ENCODE peak calls at places on chromosomes 1 and 21, in ten cellular contexts. B is stomach, R is transverse colon, D is ovary, W is colonic mucosa, F is right lobe of liver, S is BE2C, T is K562, N is PC-9, M is SK-N-SH. Z is an unnamed sample. For H3K9me3 and H3K4me1, the result is how much of the 10 kb centered on the place peaks cover.

GRCh38 chr1:86502721-86503430 is 34.1 kb downstream of the CLCA1 start:
- DNase-seq in B (no peak), R (peak), D (peak), W (peak), F (no peak), S (no peak), T (peak), N (peak), M (no peak), Z (no peak)

GRCh38 chr1:241323510-241323909 is 33.5 kb downstream of the RGS7 start:
- DNase-seq in B (peak), R (peak), D (no peak), W (peak), F (no peak), S (no peak), T (peak), N (no peak), M (peak), Z (no peak)

GRCh38 chr1:22406722-22407495 is 44.7 kb upstream of the ZBTB40 start:
- DNase-seq in B (no peak), R (no peak), D (no peak), W (no peak), F (no peak), S (no peak), T (no peak), N (no peak), M (no peak), Z (no peak)

GRCh38 chr1:236524892-236525179 is 1.1 kb downstream of the LGALS8 start:
- DNase-seq in B (no peak), R (no peak), D (no peak), W (no peak), F (no peak), S (no peak), T (no peak), N (no peak), M (no peak), Z (no peak)

GRCh38 chr1:2545754-2546514 is 10.2 kb upstream of the TNFRSF14 start:
- DNase-seq in B (peak), R (peak), D (no peak), W (peak), F (peak), S (peak), T (peak), N (peak), M (peak), Z (peak)

GRCh38 chr1:2322065-2322571 is 69.2 kb downstream of the MORN1 start:
- DNase-seq in B (peak), R (peak), D (peak), W (no peak), F (no peak), S (no peak), T (no peak), N (peak), M (no peak), Z (no peak)

GRCh38 chr1:218425647-218426342 is 80.7 kb downstream of the TGFB2 start:
- DNase-seq in B (no peak), R (no peak), D (no peak), W (no peak), F (no peak), S (no peak), T (no peak), N (no peak), M (no peak), Z (no peak)

GRCh38 chr21:39063517-39063916 is 119.7 kb downstream of the PSMG1 start:
- DNase-seq in B (no peak), R (no peak), D (no peak), W (no peak), F (no peak), S (no peak), T (no peak), N (no peak), M (no peak), Z (no peak)

GRCh38 chr1:203325418-203326091 is 20.2 kb downstream of the BTG2 start:
- DNase-seq in B (peak), R (peak), D (no peak), W (peak), F (peak), S (peak), T (no peak), N (no peak), M (no peak), Z (no peak)

GRCh38 chr1:12482999-12483398 is 135.0 kb downstream of the DHRS3 start:
- DNase-seq in B (no peak), R (no peak), D (no peak), W (no peak), F (no peak), S (no peak), T (no peak), N (no peak), M (no peak), Z (no peak)

GRCh38 chr1:6440198-6441126 is 15.9 kb downstream of the ESPN start:
- DNase-seq in B (peak), R (peak), D (no peak), W (peak), F (no peak), S (peak), T (peak), N (peak), M (peak), Z (peak)

GRCh38 chr1:9424278-9424677 is 115.0 kb upstream of the SLC25A33 start:
- DNase-seq in B (no peak), R (no peak), D (no peak), W (no peak), F (no peak), S (no peak), T (no peak), N (no peak), M (no peak), Z (no peak)

GRCh38 chr1:171081994-171082295 is 8.8 kb upstream of the FMO3 start:
- DNase-seq in B (no peak), R (no peak), D (no peak), W (no peak), F (no peak), S (no peak), T (no peak), N (no peak), M (no peak), Z (no peak)

GRCh38 chr1:3529099-3529729 is 74.7 kb downstream of the ARHGEF16 start:
- DNase-seq in B (peak), R (peak), D (no peak), W (no peak), F (peak), S (no peak), T (no peak), N (no peak), M (no peak), Z (peak)

GRCh38 chr1:40039245-40039756 is 1.2 kb upstream of the CAP1 start:
- DNase-seq in B (no peak), R (no peak), D (no peak), W (no peak), F (no peak), S (no peak), T (no peak), N (no peak), M (no peak), Z (no peak)

GRCh38 chr1:34984435-34985062 is 598 bp downstream of the TMEM35B start:
- DNase-seq in B (no peak), R (peak), D (peak), W (peak), F (no peak), S (peak), T (peak), N (peak), M (peak), Z (peak)

GRCh38 chr1:92882817-92883216 is 51.0 kb downstream of the RPL5 start:
- DNase-seq in B (no peak), R (peak), D (no peak), W (no peak), F (no peak), S (no peak), T (no peak), N (no peak), M (peak), Z (no peak)

GRCh38 chr1:20037877-20038276 is 32.1 kb upstream of the PLA2G5 start:
- DNase-seq in B (no peak), R (no peak), D (no peak), W (no peak), F (no peak), S (no peak), T (no peak), N (peak), M (no peak), Z (no peak)

GRCh38 chr1:9061949-9062555 is 7.4 kb downstream of the SLC2A5 start:
- DNase-seq in B (no peak), R (no peak), D (no peak), W (no peak), F (peak), S (no peak), T (no peak), N (no peak), M (no peak), Z (no peak)

GRCh38 chr1:47837046-47837830 is 159.9 kb downstream of the TRABD2B start:
- DNase-seq in B (no peak), R (no peak), D (no peak), W (no peak), F (no peak), S (no peak), T (no peak), N (no peak), M (no peak), Z (no peak)

GRCh38 chr1:47175227-47175934 is 14.5 kb downstream of the PDZK1IP1 start:
- DNase-seq in B (peak), R (peak), D (no peak), W (peak), F (no peak), S (peak), T (peak), N (peak), M (peak), Z (no peak)

GRCh38 chr1:10635385-10635896 is 160.7 kb downstream of the PEX14 start:
- DNase-seq in B (peak), R (no peak), D (no peak), W (no peak), F (no peak), S (no peak), T (no peak), N (peak), M (peak), Z (no peak)

GRCh38 chr1:26059906-26060305 is 7.5 kb downstream of the TRIM63 start:
- DNase-seq in B (no peak), R (no peak), D (no peak), W (no peak), F (no peak), S (no peak), T (peak), N (no peak), M (no peak), Z (no peak)

GRCh38 chr1:236163460-236164153 is 21.3 kb downstream of the GPR137B start:
- DNase-seq in B (no peak), R (no peak), D (no peak), W (peak), F (no peak), S (no peak), T (no peak), N (no peak), M (no peak), Z (no peak)

GRCh38 chr21:46469275-46469674 is 10.6 kb downstream of the DIP2A start:
- DNase-seq in B (no peak), R (no peak), D (no peak), W (no peak), F (no peak), S (no peak), T (no peak), N (no peak), M (no peak), Z (no peak)

GRCh38 chr21:35652872-35653271 is 407.5 kb downstream of the SETD4 start:
- DNase-seq in B (no peak), R (no peak), D (no peak), W (no peak), F (no peak), S (no peak), T (no peak), N (no peak), M (no peak), Z (no peak)

GRCh38 chr1:198575715-198576641 is 35.5 kb upstream of the ATP6V1G3 start:
- DNase-seq in B (no peak), R (no peak), D (no peak), W (no peak), F (no peak), S (no peak), T (no peak), N (no peak), M (no peak), Z (no peak)
- TF ChIP-seq CTCF in B (no peak), R (no peak), D (no peak), W (no peak), F (no peak), S (no peak), T (no peak), N (no peak), M (no peak), Z (no peak)

GRCh38 chr21:44383216-44383615 is 29.8 kb downstream of the TRPM2 start:
- DNase-seq in B (no peak), R (no peak), D (no peak), W (no peak), F (peak), S (no peak), T (no peak), N (no peak), M (no peak), Z (no peak)
- H3K9me3 ChIP-seq in B (under half), R (under half), D (under half), W (under half), F (under half), S (under half), T (under half), N (under half), M (under half), Z (under half)

DNA sequence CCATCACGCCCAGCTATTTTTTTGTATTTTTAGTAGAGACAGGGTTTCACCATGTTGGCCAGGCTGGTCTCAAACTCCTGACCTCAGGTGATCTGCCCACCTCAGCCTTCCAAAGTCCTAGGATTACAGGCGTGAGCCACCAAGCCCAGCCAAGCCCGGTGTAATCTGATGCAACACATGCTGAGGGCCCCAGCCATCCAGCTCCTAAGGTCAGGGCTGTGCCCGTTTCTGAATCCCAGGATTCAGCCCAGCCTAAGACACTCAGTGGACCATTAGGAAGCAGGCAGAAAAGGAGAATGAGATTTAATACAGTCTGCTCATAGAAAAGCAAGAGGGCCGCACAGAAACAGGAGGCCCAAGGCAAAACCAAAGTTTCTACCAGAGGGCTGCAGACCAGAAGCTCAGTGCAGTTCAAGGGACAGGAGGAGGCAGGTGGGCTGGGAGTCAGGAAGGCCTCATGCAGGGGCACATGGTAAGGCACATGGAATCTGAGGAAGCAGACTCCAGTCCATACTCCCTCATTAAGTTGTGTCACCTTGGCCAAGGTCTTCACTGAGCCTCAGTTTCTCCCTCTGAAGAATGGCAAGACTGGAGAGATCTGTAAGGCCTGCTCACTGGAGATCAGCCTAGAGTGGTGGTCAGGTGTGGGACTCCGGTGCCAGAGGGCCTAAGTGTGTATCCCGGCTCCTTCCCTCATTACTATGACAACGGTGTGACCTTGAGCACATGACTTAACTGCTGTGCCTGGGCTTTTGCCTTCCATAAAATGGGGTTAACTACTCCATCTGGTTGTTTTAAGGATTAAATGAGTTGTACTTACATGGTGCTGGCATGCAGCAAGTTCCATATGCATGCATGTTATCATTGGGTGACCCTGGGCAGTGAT is 2.4 kb upstream of the ADAM15 start:
- DNase-seq in B (no peak), R (no peak), D (no peak), W (no peak), F (peak), S (no peak), T (no peak), N (no peak), M (no peak), Z (peak)
- H3K4me1 ChIP-seq in B (half or more), R (under half), D (under half), W (under half), F (under half), S (under half), T (under half), N (under half), M (under half), Z (under half)

DNA sequence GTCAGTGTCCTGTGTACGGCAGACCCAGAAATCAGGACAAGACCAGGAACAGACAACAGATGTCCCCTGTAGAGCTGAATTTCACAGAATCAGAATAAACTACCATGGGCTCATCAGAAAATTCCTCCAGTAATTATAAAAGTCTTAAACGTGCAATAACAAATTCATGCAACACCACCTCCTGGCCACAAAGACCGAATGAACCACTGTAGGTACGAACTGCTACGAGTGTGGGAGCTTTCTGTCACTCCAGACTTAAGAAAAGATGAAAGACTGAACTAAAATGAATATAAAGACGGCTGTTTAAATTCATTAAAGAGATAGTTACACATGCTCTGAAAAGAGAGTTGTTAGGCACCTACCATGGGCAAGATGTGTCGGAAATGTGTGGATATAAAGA is 333.5 kb downstream of the RRAGC start:
- DNase-seq in B (no peak), R (no peak), D (no peak), W (no peak), F (no peak), S (no peak), T (peak), N (no peak), M (no peak), Z (no peak)
- TF ChIP-seq CTCF in B (no peak), R (no peak), D (no peak), W (no peak), F (no peak), S (no peak), T (peak), N (no peak), M (no peak), Z (no peak)

DNA sequence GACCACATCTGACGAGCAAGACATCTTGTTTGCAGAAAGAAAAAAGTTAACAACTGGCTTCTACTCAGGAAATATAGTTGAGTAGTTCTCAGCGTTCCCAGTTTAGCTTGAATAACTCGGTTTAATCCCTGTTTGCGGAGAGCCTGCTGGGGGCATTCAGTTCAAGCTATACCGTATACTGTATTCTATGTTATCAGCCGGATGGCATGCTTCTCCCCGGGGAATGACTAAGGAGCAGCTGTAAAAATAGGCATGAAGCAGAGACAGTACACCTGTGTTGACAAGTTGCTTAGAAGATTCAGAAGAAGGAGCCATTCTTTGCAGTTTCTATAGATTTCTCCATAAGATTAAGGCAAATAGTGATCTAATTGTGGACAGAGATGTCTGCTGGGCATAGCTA is 267.8 kb upstream of the NCAM2 start:
- DNase-seq in B (no peak), R (no peak), D (no peak), W (no peak), F (no peak), S (no peak), T (no peak), N (no peak), M (no peak), Z (no peak)
- H3K9me3 ChIP-seq in B (under half), R (under half), D (under half), W (under half), F (under half), S (under half), T (under half), N (under half), M (under half), Z (under half)

GRCh38 chr1:184485731-184486723 is 99.2 kb downstream of the C1orf21 start:
- DNase-seq in B (no peak), R (no peak), D (no peak), W (no peak), F (no peak), S (no peak), T (no peak), N (no peak), M (no peak), Z (no peak)
- H3K4me1 ChIP-seq in B (under half), R (half or more), D (under half), W (under half), F (under half), S (under half), T (under half), N (under half), M (under half), Z (under half)

GRCh38 chr1:117059678-117060440 is at the start of gene TTF2:
- DNase-seq in B (peak), R (peak), D (peak), W (peak), F (peak), S (peak), T (peak), N (peak), M (peak), Z (peak)
- TF ChIP-seq CTCF in B (peak), R (peak), D (peak), W (peak), F (peak), S (peak), T (peak), N (peak), M (no peak), Z (no peak)

GRCh38 chr1:207703712-207704111 is 48.1 kb upstream of the CD46 start:
- DNase-seq in B (no peak), R (no peak), D (no peak), W (no peak), F (no peak), S (no peak), T (no peak), N (no peak), M (no peak), Z (no peak)
- H3K9me3 ChIP-seq in B (under half), R (under half), D (under half), W (under half), F (under half), S (under half), T (under half), N (under half), M (under half), Z (under half)

DNA sequence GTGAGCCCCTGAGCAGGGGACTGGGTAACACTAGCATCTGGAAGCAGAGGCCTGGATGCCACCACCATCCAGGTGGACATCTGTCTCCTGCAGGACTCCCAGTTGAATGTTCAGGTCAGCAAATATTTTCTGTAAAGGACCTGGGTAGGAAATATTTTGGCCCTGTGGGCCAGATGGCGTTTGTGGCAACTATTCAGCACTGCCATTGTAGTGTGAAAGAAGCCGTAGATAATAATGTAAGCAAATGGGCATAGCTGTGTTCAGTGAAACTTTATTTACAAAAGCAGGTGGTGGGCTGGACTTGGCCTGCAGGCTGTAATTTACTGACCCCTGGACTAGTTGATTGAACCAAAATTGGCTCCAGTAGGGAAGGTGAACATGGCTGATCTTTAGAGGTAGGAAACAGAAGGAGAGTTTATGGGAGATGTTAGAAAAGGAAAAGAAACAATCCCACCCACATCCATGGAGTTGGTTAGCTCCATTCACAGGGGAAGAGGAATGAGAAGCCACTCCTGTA is 20.0 kb upstream of the CD101 start:
- DNase-seq in B (peak), R (no peak), D (no peak), W (no peak), F (no peak), S (no peak), T (no peak), N (no peak), M (no peak), Z (no peak)
- H3K4me1 ChIP-seq in B (under half), R (under half), D (under half), W (under half), F (under half), S (under half), T (under half), N (under half), M (under half), Z (under half)

Z was measured in pancreas.